ENCODE peak calls at places on chromosomes 11 and 22, in six cellular contexts. One of them, this sample, is unnamed.

GRCh38 chr11:46918087-46918751 is at the start of gene LRP4:
- DNase-seq in SK-N-SH: peak
- DNase-seq in K562: peak
- DNase-seq in HepG2: no peak
- DNase-seq in H1: peak
- DNase-seq in HCT116: no peak
- DNase-seq in this sample: peak

GRCh38 chr11:16909375-16910035 is 104.7 kb downstream of the PLEKHA7 start:
- DNase-seq in HCT116: no peak
- DNase-seq in HepG2: no peak
- DNase-seq in SK-N-SH: no peak
- DNase-seq in H1: no peak
- DNase-seq in K562: no peak
- DNase-seq in this sample: no peak

GRCh38 chr22:42074153-42074750 is at the start of gene PHETA2:
- DNase-seq in HCT116: no peak
- DNase-seq in SK-N-SH: peak
- DNase-seq in K562: no peak
- DNase-seq in H1: peak
- DNase-seq in HepG2: no peak
- DNase-seq in this sample: no peak

GRCh38 chr11:113142508-113142907 is 171.9 kb upstream of the TTC12 start:
- DNase-seq in H1: no peak
- DNase-seq in K562: no peak
- DNase-seq in HepG2: no peak
- DNase-seq in SK-N-SH: no peak
- DNase-seq in HCT116: no peak
- DNase-seq in this sample: no peak

GRCh38 chr11:127939000-127939399 is 648.4 kb downstream of the ETS1 start:
- DNase-seq in K562: no peak
- DNase-seq in HepG2: no peak
- DNase-seq in H1: no peak
- DNase-seq in HCT116: no peak
- DNase-seq in SK-N-SH: no peak
- DNase-seq in this sample: no peak

GRCh38 chr22:37684803-37685615 is 1.1 kb upstream of the NOL12 start:
- DNase-seq in HepG2: peak
- DNase-seq in HCT116: no peak
- DNase-seq in H1: no peak
- DNase-seq in K562: no peak
- DNase-seq in SK-N-SH: no peak
- DNase-seq in this sample: no peak

GRCh38 chr11:14093065-14093464 is 130.5 kb downstream of the SPON1 start:
- DNase-seq in K562: no peak
- DNase-seq in HCT116: no peak
- DNase-seq in H1: no peak
- DNase-seq in SK-N-SH: no peak
- DNase-seq in HepG2: no peak
- DNase-seq in this sample: no peak

GRCh38 chr22:39309881-39310714 is 9.3 kb downstream of the RPL3 start:
- DNase-seq in K562: no peak
- DNase-seq in SK-N-SH: no peak
- DNase-seq in HepG2: no peak
- DNase-seq in H1: peak
- DNase-seq in HCT116: no peak
- DNase-seq in this sample: no peak

GRCh38 chr22:19607198-19608113 is 83.2 kb upstream of the CLDN5 start:
- DNase-seq in HepG2: no peak
- DNase-seq in K562: no peak
- DNase-seq in SK-N-SH: no peak
- DNase-seq in H1: peak
- DNase-seq in HCT116: no peak
- DNase-seq in this sample: peak

GRCh38 chr11:127843483-127844396 is 743.6 kb downstream of the ETS1 start:
- DNase-seq in HCT116: no peak
- DNase-seq in H1: peak
- DNase-seq in HepG2: peak
- DNase-seq in SK-N-SH: peak
- DNase-seq in K562: peak
- DNase-seq in this sample: peak

GRCh38 chr11:65300621-65301290 is 13.9 kb upstream of the CDC42EP2 start:
- DNase-seq in H1: no peak
- DNase-seq in HepG2: no peak
- DNase-seq in HCT116: no peak
- DNase-seq in K562: no peak
- DNase-seq in SK-N-SH: no peak
- DNase-seq in this sample: no peak

GRCh38 chr11:126163074-126163700 is 48.3 kb downstream of the RPUSD4 start:
- DNase-seq in SK-N-SH: no peak
- DNase-seq in H1: no peak
- DNase-seq in K562: no peak
- DNase-seq in HCT116: no peak
- DNase-seq in HepG2: peak
- DNase-seq in this sample: no peak

GRCh38 chr11:85759915-85760314 is 51.0 kb downstream of the SYTL2 start:
- DNase-seq in HepG2: no peak
- DNase-seq in H1: no peak
- DNase-seq in HCT116: peak
- DNase-seq in SK-N-SH: no peak
- DNase-seq in K562: no peak
- DNase-seq in this sample: no peak

GRCh38 chr11:122248939-122249338 is 132.9 kb upstream of the BLID start:
- DNase-seq in K562: no peak
- DNase-seq in HCT116: no peak
- DNase-seq in HepG2: no peak
- DNase-seq in SK-N-SH: no peak
- DNase-seq in H1: no peak
- DNase-seq in this sample: no peak

GRCh38 chr11:83639995-83640758 is 354.0 kb upstream of the CCDC90B start:
- DNase-seq in H1: no peak
- DNase-seq in SK-N-SH: no peak
- DNase-seq in K562: no peak
- DNase-seq in HCT116: no peak
- DNase-seq in HepG2: no peak
- DNase-seq in this sample: no peak

GRCh38 chr11:69484427-69485259 is 3.2 kb downstream of the LINC01488 start:
- DNase-seq in HCT116: no peak
- DNase-seq in SK-N-SH: no peak
- DNase-seq in H1: no peak
- DNase-seq in K562: no peak
- DNase-seq in HepG2: peak
- DNase-seq in this sample: no peak

DNA sequence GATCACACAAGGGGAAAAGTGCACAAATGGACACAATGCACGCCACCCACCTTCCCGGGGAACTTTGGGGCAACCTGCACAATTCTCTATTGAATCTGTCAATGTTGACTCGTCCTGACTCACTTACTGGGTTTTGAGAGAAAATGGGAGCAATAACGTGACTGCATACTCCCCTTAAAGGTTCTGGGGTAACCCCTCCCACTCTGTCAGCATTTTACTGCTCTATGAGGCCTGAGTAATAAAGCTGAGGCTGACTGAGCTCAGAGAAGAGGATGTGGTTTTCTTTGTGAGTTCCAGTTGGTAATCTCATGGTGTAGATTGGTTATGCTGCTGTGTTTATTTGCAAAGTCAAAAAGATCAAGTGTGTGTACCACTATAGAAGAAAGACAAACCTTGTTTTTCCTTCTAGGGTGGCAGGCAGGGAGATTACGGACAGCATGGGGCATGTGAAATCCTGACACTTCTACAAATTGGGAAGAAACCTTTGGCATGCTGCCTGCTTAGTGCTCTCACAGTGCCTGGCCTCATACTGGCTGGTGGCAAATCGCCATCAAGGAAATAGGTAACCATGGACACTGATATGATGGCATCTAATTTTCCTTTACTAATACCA is 16.1 kb upstream of the APOA1 start:
- DNase-seq in H1: no peak
- DNase-seq in SK-N-SH: no peak
- DNase-seq in HepG2: no peak
- DNase-seq in K562: no peak
- DNase-seq in HCT116: peak
- DNase-seq in this sample: peak
- TF ChIP-seq JUND in H1: no peak
- TF ChIP-seq JUND in SK-N-SH: peak
- TF ChIP-seq JUND in HepG2: no peak
- TF ChIP-seq JUND in K562: no peak
- TF ChIP-seq JUND in HCT116: peak
- TF ChIP-seq JUND in this sample: no peak

DNA sequence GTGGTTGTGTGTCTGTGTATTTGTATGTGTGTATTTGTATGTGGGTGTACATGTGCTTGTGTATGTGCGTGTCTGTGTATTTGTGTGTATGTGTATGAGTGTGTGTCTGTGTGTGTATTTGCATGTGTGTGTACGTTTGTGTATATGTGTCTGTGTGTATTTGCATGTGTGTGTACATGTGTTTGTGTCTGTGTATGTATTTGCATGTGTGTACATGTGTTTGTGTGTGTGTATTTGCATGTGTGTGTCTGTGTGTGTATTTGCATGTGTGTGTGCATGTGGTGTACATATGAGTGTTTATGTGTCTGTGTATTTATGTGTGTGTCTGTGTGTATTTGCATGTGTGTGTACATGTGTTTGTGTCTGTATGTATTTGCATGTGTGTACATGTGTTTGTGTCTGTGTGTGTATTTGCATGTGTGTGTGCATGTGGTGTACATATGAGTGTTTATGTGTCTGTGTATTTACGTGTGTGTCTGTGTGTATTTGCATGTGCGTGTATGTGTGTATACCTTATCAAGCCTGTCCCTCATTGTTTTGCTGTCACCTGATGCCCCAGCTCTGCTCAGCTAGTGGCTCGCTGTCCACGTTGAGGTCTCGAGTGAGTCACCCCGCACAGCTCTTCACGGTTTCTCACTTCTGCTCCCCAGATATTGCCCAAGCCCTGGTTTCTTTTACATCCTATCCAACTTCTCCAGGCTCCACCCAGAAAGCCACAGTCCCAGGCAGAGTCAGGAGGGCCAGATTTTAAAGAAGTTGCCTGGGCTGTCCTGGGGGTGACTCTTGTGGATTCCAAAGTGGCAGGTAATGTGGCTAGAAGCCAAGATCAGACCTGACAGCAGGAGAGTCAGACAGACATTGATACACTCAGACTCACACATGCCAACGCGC is 15.1 kb downstream of the MB start:
- DNase-seq in H1: no peak
- DNase-seq in HepG2: no peak
- DNase-seq in K562: no peak
- DNase-seq in HCT116: no peak
- DNase-seq in SK-N-SH: no peak
- DNase-seq in this sample: no peak
- TF ChIP-seq JUND in H1: no peak
- TF ChIP-seq JUND in HepG2: no peak
- TF ChIP-seq JUND in K562: no peak
- TF ChIP-seq JUND in HCT116: no peak
- TF ChIP-seq JUND in SK-N-SH: no peak
- TF ChIP-seq JUND in this sample: no peak

DNA sequence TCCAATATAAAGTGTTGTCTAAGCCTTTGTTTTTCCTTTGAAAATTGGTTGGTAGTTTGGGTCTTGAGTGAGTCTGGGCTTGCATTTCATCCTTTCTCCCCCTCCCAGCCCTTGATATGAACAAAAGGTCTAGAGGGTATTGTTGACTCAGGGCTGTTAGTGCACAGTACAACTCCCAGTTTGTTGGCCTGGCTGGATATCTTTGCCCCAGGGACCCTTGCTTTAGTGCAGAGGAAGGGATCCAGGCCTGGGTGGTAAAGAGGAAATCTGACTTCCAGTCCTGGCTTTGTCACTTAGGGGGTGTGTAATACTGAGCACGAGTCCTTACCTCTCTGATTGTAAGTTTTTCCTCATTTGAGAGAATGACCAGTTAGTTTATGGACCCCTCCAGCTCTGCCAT is 330.4 kb downstream of the TMEM135 start:
- DNase-seq in HCT116: no peak
- DNase-seq in SK-N-SH: no peak
- DNase-seq in HepG2: no peak
- DNase-seq in H1: no peak
- DNase-seq in K562: no peak
- DNase-seq in this sample: no peak
- TF ChIP-seq JUND in HCT116: no peak
- TF ChIP-seq JUND in SK-N-SH: no peak
- TF ChIP-seq JUND in HepG2: no peak
- TF ChIP-seq JUND in H1: no peak
- TF ChIP-seq JUND in K562: no peak
- TF ChIP-seq JUND in this sample: no peak

DNA sequence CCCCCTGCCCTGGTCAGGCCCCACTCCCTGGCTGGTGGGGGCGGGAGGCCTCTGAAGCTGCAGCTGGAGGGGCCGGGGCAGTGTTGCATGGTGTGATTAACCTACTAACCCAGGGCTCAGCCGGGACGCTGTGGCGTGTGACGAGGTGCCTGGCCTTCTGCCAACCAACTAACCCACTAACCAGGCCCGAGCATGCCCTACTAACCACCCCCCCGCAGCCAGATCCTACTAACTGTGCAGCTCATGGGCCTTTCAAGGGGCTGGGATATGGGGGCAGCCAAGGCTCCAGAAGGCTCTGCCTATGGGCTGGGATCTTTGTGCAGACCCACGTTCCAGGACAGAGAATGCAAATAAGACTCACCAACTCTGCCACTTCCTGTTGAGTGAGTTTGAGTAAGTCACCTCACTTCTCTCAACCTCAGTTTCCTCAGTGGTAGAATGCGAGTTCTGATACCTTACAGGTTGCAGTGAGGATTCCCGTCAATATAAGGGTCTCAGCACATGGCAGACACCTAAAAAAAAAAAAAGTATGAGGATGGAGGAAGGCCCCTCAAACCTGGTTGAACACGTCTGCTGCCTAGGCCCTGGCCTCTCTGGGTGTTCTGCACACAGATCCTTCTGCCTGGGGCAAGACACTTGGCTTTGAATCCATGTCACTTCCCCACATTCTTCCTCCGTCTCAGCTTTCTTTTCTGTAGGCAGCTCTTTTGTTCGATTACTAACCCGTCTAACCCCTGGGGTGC is 14.1 kb downstream of the MIAT start:
- DNase-seq in H1: no peak
- DNase-seq in HCT116: no peak
- DNase-seq in K562: no peak
- DNase-seq in HepG2: no peak
- DNase-seq in SK-N-SH: no peak
- DNase-seq in this sample: no peak
- TF ChIP-seq JUND in H1: no peak
- TF ChIP-seq JUND in HCT116: no peak
- TF ChIP-seq JUND in K562: no peak
- TF ChIP-seq JUND in HepG2: no peak
- TF ChIP-seq JUND in SK-N-SH: no peak
- TF ChIP-seq JUND in this sample: no peak